ENCODE peak calls at places on chromosome 10, in eight cellular contexts. V, H, D, K, L, F, X and O are unnamed samples.

GRCh38 chr10:116270691-116271592 is 2.1 kb downstream of the GFRA1 start:
- DNase-seq in V (no peak), F (no peak), X (peak), H (no peak), K (peak), D (no peak), L (no peak), O (no peak)

GRCh38 chr10:27446091-27446918 is 57.8 kb upstream of the RAB18 start:
- DNase-seq in K (no peak), F (no peak), D (no peak), V (no peak), X (no peak), L (peak), H (no peak), O (peak)

GRCh38 chr10:125054664-125055273 is 105.6 kb downstream of the CTBP2 start:
- DNase-seq in K (no peak), F (no peak), L (no peak), V (no peak), H (no peak), X (no peak), D (no peak), O (no peak)

GRCh38 chr10:47176903-47177860 is 122.8 kb upstream of the GDF10 start:
- DNase-seq in L (peak), D (no peak), V (no peak), K (no peak), X (no peak), F (peak), H (no peak), O (peak)

GRCh38 chr10:58806970-58807630 is 294.4 kb downstream of the BICC1 start:
- DNase-seq in H (no peak), X (no peak), V (no peak), L (peak), F (no peak), K (no peak), D (no peak), O (no peak)

GRCh38 chr10:86678999-86679792 is 10.9 kb downstream of the LDB3 start:
- DNase-seq in L (no peak), X (no peak), D (no peak), H (no peak), V (no peak), K (no peak), F (no peak), O (no peak)

GRCh38 chr10:47283848-47284247 is 16.1 kb upstream of the GDF10 start:
- DNase-seq in K (no peak), X (no peak), H (no peak), V (no peak), D (no peak), F (no peak), L (no peak), O (no peak)

GRCh38 chr10:86599729-86600128 is 54.6 kb upstream of the OPN4 start:
- DNase-seq in X (peak), D (no peak), V (peak), L (no peak), H (peak), F (no peak), K (no peak), O (no peak)

GRCh38 chr10:121442086-121442485 is 156.2 kb downstream of the FGFR2 start:
- DNase-seq in H (no peak), K (no peak), L (no peak), X (no peak), V (no peak), F (no peak), D (no peak), O (no peak)

GRCh38 chr10:115092555-115093285 is 445 bp upstream of the ATRNL1 start:
- DNase-seq in H (no peak), X (peak), F (peak), D (no peak), L (peak), V (peak), K (no peak), O (peak)

GRCh38 chr10:77207182-77208165 is 430.1 kb downstream of the KCNMA1 start:
- DNase-seq in L (no peak), X (no peak), K (no peak), H (no peak), V (no peak), D (no peak), F (no peak), O (no peak)

GRCh38 chr10:391849-392704 is 256.8 kb downstream of the ZMYND11 start:
- DNase-seq in L (no peak), D (no peak), F (no peak), X (no peak), V (no peak), K (no peak), H (no peak), O (no peak)

GRCh38 chr10:6382081-6382480 is 179.3 kb downstream of the PFKFB3 start:
- DNase-seq in V (peak), L (peak), H (no peak), K (no peak), X (no peak), F (no peak), D (no peak), O (peak)

GRCh38 chr10:100374137-100374655 is 27.2 kb downstream of the SCD start:
- DNase-seq in H (no peak), V (no peak), L (no peak), D (no peak), X (no peak), F (no peak), K (no peak), O (no peak)

GRCh38 chr10:96765406-96766240 is 45.3 kb upstream of the PIK3AP1 start:
- DNase-seq in K (peak), L (peak), F (peak), V (peak), X (peak), H (peak), D (peak), O (peak)

GRCh38 chr10:36492590-36493510 is 632.5 kb upstream of the ANKRD30A start:
- DNase-seq in K (no peak), X (no peak), H (no peak), F (no peak), V (no peak), D (no peak), L (peak), O (peak)

GRCh38 chr10:9579110-9579705 is 1438.5 kb upstream of the CELF2 start:
- DNase-seq in F (no peak), L (peak), V (no peak), H (no peak), K (no peak), X (no peak), D (no peak), O (no peak)

GRCh38 chr10:78832281-78832680 is 236.5 kb upstream of the ZMIZ1 start:
- DNase-seq in L (no peak), X (no peak), H (no peak), K (no peak), V (no peak), F (no peak), D (no peak), O (no peak)

GRCh38 chr10:86370006-86370585 is 3.5 kb upstream of the GRID1 start:
- DNase-seq in H (no peak), V (no peak), X (no peak), D (peak), L (no peak), F (peak), K (no peak), O (no peak)

GRCh38 chr10:123295644-123296043 is 141.4 kb downstream of the BUB3 start:
- DNase-seq in L (no peak), D (no peak), F (no peak), H (no peak), X (no peak), V (no peak), K (no peak), O (no peak)

GRCh38 chr10:129790710-129791446 is 173.2 kb downstream of the EBF3 start:
- DNase-seq in F (no peak), L (no peak), D (peak), X (no peak), H (no peak), V (no peak), K (no peak), O (no peak)

GRCh38 chr10:5142199-5142598 is 42.8 kb downstream of the AKR1C8 start:
- DNase-seq in X (no peak), D (no peak), H (no peak), F (no peak), L (no peak), K (no peak), V (no peak), O (no peak)
- TF ChIP-seq CTCF in X (no peak), D (no peak), H (no peak), F (no peak), L (no peak), K (no peak), V (no peak), O (no peak)

DNA sequence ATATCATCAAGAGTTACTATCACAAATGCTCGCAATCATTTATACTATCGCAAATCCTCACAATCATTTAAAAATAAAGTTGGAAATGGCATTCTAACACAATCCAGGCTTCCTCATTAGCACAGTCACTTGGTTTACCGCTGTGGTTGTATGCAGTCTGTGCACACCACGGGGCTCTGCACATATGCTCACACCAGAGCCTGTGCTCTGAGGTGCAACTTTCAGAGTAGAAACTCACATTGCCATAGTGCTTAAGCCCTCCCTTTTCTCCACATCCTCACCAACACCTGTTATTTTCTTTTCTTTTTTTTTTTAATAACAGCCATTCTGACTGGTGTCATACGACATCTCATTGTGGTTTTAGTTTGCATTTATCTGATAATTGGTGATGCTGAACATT is 235.6 kb upstream of the KLF6 start:
- DNase-seq in K (no peak), F (no peak), L (no peak), V (peak), D (no peak), X (no peak), H (no peak), O (no peak)
- H3K4me3 ChIP-seq in K (no peak), F (no peak), L (no peak), V (no peak), D (no peak), X (no peak), H (no peak), O (no peak)

DNA sequence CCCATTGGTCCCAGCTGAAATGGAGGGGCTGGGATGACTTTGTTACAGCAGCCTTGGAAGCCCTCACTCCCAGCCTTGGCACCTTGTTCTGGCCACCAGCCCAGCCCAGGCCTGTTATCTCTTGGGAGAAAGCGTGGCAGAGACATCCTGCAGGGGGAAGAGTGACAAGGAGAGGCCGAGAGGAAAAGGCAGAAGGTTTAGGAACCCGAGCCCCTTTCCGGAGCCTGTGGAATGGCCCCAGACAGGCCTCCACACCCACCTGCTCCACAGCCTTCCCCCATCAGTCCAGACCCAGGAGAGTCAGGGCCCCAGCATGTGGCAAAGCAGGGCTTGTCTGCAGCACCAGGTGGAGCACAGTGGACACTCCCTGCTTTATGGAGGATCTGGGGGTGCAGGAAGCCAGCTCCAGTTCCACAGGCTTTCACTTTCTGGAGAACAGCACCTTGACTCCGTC is 24.1 kb upstream of the TRIM8 start:
- DNase-seq in F (no peak), K (no peak), V (no peak), D (no peak), X (no peak), H (no peak), L (no peak), O (no peak)
- TF ChIP-seq CTCF in F (no peak), K (no peak), V (no peak), D (no peak), X (no peak), H (no peak), L (no peak), O (no peak)

GRCh38 chr10:131982185-131982756 is 548 bp upstream of the BNIP3 start:
- DNase-seq in X (no peak), L (no peak), F (no peak), V (no peak), K (no peak), D (no peak), H (no peak), O (no peak)

GRCh38 chr10:131981429-131982184 is at the start of gene BNIP3:
- DNase-seq in L (peak), H (peak), D (peak), V (no peak), X (peak), K (peak), F (peak), O (peak)

GRCh38 chr10:131980757-131981428 is 830 bp downstream of the BNIP3 start:
- DNase-seq in V (no peak), F (no peak), X (peak), L (peak), D (no peak), K (no peak), H (no peak), O (peak)

GRCh38 chr10:131983780-131984179 is 2.1 kb upstream of the BNIP3 start:
- DNase-seq in H (no peak), K (no peak), F (no peak), D (no peak), X (no peak), V (no peak), L (peak), O (peak)

DNA sequence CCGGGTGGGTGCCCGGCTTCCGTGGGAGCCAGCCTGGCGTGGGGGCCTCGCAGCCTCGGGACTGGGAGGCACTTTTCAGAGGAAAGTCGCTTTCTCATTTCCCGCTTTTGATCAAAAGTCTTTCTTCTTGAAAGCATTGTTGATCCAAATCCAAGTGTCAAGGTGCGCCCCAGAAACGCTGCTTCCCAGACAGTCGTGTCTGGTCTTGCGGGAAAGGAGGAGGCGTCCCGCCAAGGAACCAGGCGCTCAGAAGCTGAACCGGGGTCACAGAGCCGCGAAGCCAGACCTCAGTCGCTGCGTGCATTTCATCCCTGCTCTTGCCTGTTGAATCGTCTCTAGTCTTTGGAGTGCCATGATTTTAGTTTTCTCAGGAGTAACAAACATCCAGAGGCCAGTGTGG is 1.1 kb upstream of the BNIP3 start:
- DNase-seq in H (no peak), V (no peak), F (no peak), L (no peak), X (no peak), D (no peak), K (no peak), O (no peak)
- H3K4me3 ChIP-seq in H (peak), V (no peak), F (peak), L (no peak), X (peak), D (peak), K (peak), O (peak)

DNA sequence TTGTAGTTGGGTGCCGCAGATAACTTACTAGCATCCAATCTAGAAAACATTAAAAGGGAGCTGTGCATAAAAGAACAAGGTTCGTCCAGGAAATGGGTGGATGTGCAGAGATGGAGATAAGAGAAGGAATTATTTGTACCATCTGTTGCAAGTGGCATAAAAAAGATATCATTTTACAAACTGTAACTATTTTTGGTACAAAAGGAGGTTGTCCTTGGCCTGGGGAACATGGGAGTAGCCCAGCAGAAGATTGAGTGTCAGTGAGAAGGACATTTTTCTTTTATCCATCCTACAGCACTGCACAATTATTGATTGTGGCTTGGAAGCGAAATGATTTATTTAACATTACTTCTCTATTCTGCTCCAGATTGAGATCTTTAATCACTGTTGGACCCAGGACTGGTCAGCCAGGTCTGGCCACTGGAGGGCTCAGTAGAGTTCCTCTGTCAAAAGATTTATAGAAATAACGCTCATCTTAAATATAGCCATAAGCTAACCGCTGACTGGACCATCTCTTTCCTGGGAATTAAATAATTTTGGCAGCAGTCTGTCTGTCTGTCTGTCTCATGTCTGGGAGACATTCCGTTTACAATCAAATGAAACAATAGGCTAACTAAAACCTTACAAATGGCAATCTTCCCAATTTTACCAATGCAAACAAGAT is 254.1 kb downstream of the KIAA1217 start:
- DNase-seq in X (no peak), K (no peak), V (no peak), F (no peak), H (no peak), D (no peak), L (peak), O (no peak)
- TF ChIP-seq CTCF in X (peak), K (peak), V (no peak), F (no peak), H (no peak), D (no peak), L (peak), O (peak)